ENCODE peak calls at places on chromosomes 16 and 17, in eight cellular contexts. One of them, this sample, is unnamed.

GRCh38 chr16:50372611-50373344 is 4.0 kb upstream of the BRD7 start:
- DNase-seq in neural crest cell: no peak
- DNase-seq in HS-5: no peak
- DNase-seq in right atrium auricular region: no peak
- DNase-seq in AG10803: peak; percentile 41
- DNase-seq in SK-N-SH: peak; percentile 58
- DNase-seq in NCI-H1436 treated with DMSO at 0.1 percent for 48 hours: no peak
- DNase-seq in SW 1271: no peak
- DNase-seq in this sample: no peak

GRCh38 chr17:4378626-4379025 is 12.2 kb upstream of the UBE2G1 start:
- DNase-seq in SW 1271: no peak
- DNase-seq in NCI-H1436 treated with DMSO at 0.1 percent for 48 hours: no peak
- DNase-seq in neural crest cell: no peak
- DNase-seq in HS-5: no peak
- DNase-seq in AG10803: no peak
- DNase-seq in SK-N-SH: no peak
- DNase-seq in right atrium auricular region: no peak
- DNase-seq in this sample: no peak

GRCh38 chr17:647340-648197 is 67.1 kb downstream of the VPS53 start:
- DNase-seq in NCI-H1436 treated with DMSO at 0.1 percent for 48 hours: no peak
- DNase-seq in AG10803: no peak
- DNase-seq in HS-5: no peak
- DNase-seq in SW 1271: no peak
- DNase-seq in neural crest cell: no peak
- DNase-seq in SK-N-SH: no peak
- DNase-seq in right atrium auricular region: no peak
- DNase-seq in this sample: no peak

GRCh38 chr17:45052052-45052772 is 780 bp upstream of the DCAKD start:
- DNase-seq in AG10803: peak; percentile 34
- DNase-seq in SW 1271: no peak
- DNase-seq in neural crest cell: peak; percentile 33
- DNase-seq in right atrium auricular region: no peak
- DNase-seq in SK-N-SH: peak; percentile 65
- DNase-seq in HS-5: no peak
- DNase-seq in NCI-H1436 treated with DMSO at 0.1 percent for 48 hours: peak; percentile 87
- DNase-seq in this sample: no peak

GRCh38 chr17:31787857-31788570 is 71.0 kb downstream of the COPRS start:
- DNase-seq in right atrium auricular region: no peak
- DNase-seq in SW 1271: no peak
- DNase-seq in AG10803: peak; percentile 96
- DNase-seq in neural crest cell: no peak
- DNase-seq in HS-5: peak; percentile 93
- DNase-seq in SK-N-SH: no peak
- DNase-seq in NCI-H1436 treated with DMSO at 0.1 percent for 48 hours: no peak
- DNase-seq in this sample: no peak

GRCh38 chr17:17027442-17028058 is 14.7 kb upstream of the MPRIP start:
- DNase-seq in HS-5: no peak
- DNase-seq in SW 1271: no peak
- DNase-seq in AG10803: no peak
- DNase-seq in SK-N-SH: no peak
- DNase-seq in right atrium auricular region: no peak
- DNase-seq in neural crest cell: no peak
- DNase-seq in NCI-H1436 treated with DMSO at 0.1 percent for 48 hours: no peak
- DNase-seq in this sample: no peak

GRCh38 chr17:39525801-39526506 is 64.7 kb downstream of the CDK12 start:
- DNase-seq in AG10803: no peak
- DNase-seq in right atrium auricular region: no peak
- DNase-seq in NCI-H1436 treated with DMSO at 0.1 percent for 48 hours: no peak
- DNase-seq in SW 1271: no peak
- DNase-seq in neural crest cell: no peak
- DNase-seq in SK-N-SH: no peak
- DNase-seq in HS-5: no peak
- DNase-seq in this sample: no peak

GRCh38 chr17:51434434-51435170 is 174.3 kb downstream of the UTP18 start:
- DNase-seq in right atrium auricular region: no peak
- DNase-seq in neural crest cell: no peak
- DNase-seq in AG10803: no peak
- DNase-seq in HS-5: no peak
- DNase-seq in SW 1271: no peak
- DNase-seq in SK-N-SH: no peak
- DNase-seq in NCI-H1436 treated with DMSO at 0.1 percent for 48 hours: no peak
- DNase-seq in this sample: no peak

GRCh38 chr16:30030841-30031413 is at the start of gene TLCD3B:
- DNase-seq in SW 1271: no peak
- DNase-seq in SK-N-SH: peak; percentile 80
- DNase-seq in AG10803: no peak
- DNase-seq in HS-5: no peak
- DNase-seq in neural crest cell: no peak
- DNase-seq in NCI-H1436 treated with DMSO at 0.1 percent for 48 hours: no peak
- DNase-seq in right atrium auricular region: no peak
- DNase-seq in this sample: no peak

GRCh38 chr16:22814330-22815105 is 556 bp downstream of the HS3ST2 start:
- DNase-seq in SW 1271: no peak
- DNase-seq in NCI-H1436 treated with DMSO at 0.1 percent for 48 hours: no peak
- DNase-seq in neural crest cell: no peak
- DNase-seq in right atrium auricular region: no peak
- DNase-seq in HS-5: no peak
- DNase-seq in SK-N-SH: peak; percentile 56
- DNase-seq in AG10803: no peak
- DNase-seq in this sample: no peak

GRCh38 chr17:29645516-29646051 is 22.9 kb upstream of the CORO6 start:
- DNase-seq in SW 1271: no peak
- DNase-seq in HS-5: no peak
- DNase-seq in neural crest cell: no peak
- DNase-seq in AG10803: peak; percentile 94
- DNase-seq in right atrium auricular region: peak; percentile 93
- DNase-seq in SK-N-SH: peak; percentile 55
- DNase-seq in NCI-H1436 treated with DMSO at 0.1 percent for 48 hours: no peak
- DNase-seq in this sample: no peak